ENCODE peak calls at places on chromosomes 16 and 17, in eight cellular contexts. L is CD8-positive, alpha-beta T cell; T is adrenal gland; N is PC-9; P is MM.1S; D is HCT116; M is breast epithelium; F is uterus. H is an unnamed sample.

GRCh38 chr16:55033225-55034156 is 102.8 kb downstream of the IRX5 start:
- DNase-seq in L (no peak), T (no peak), N (no peak), P (no peak), D (no peak), M (no peak), F (no peak), H (no peak)

GRCh38 chr16:86189934-86190333 is 291.0 kb downstream of the IRF8 start:
- DNase-seq in L (no peak), T (no peak), N (no peak), P (no peak), D (no peak), M (no peak), F (no peak), H (no peak)

GRCh38 chr17:63834431-63835166 is 7.1 kb upstream of the FTSJ3 start:
- DNase-seq in L (no peak), T (peak; percentile 85), N (peak; percentile 63), P (peak; percentile 83), D (peak; percentile 83), M (no peak), F (no peak), H (peak; percentile 74)

GRCh38 chr17:80822700-80823410 is 168.8 kb upstream of the CHMP6 start:
- DNase-seq in L (no peak), T (no peak), N (peak; percentile 42), P (peak; percentile 50), D (no peak), M (peak; percentile 35), F (peak; percentile 62), H (no peak)

GRCh38 chr16:49800441-49800840 is 55.5 kb downstream of the ZNF423 start:
- DNase-seq in L (no peak), T (no peak), N (no peak), P (no peak), D (no peak), M (no peak), F (no peak), H (no peak)

GRCh38 chr16:57916735-57917450 is 54.0 kb downstream of the CNGB1 start:
- DNase-seq in L (no peak), T (no peak), N (peak; percentile 97), P (no peak), D (no peak), M (no peak), F (no peak), H (no peak)

GRCh38 chr17:17839792-17840707 is 3.3 kb upstream of the SREBF1 start:
- DNase-seq in L (peak; percentile 71), T (peak; percentile 95), N (peak; percentile 93), P (peak; percentile 90), D (peak; percentile 69), M (peak; percentile 90), F (peak; percentile 89), H (peak; percentile 97)

GRCh38 chr17:10879110-10879509 is 41.2 kb upstream of the PIRT start:
- DNase-seq in L (no peak), T (no peak), N (no peak), P (no peak), D (no peak), M (no peak), F (no peak), H (peak; percentile 3)

GRCh38 chr17:80970044-80970761 is 21.4 kb upstream of the CHMP6 start:
- DNase-seq in L (peak; percentile 18), T (peak; percentile 46), N (no peak), P (peak; percentile 38), D (no peak), M (no peak), F (peak; percentile 65), H (no peak)

GRCh38 chr16:31267332-31268032 is 7.7 kb downstream of the ITGAM start:
- DNase-seq in L (no peak), T (no peak), N (peak; percentile 42), P (no peak), D (no peak), M (no peak), F (no peak), H (no peak)

GRCh38 chr16:23016372-23016771 is 132.9 kb downstream of the USP31 start:
- DNase-seq in L (no peak), T (no peak), N (no peak), P (no peak), D (no peak), M (no peak), F (no peak), H (peak; percentile 20)

GRCh38 chr16:48201515-48202201 is 42.4 kb upstream of the LONP2 start:
- DNase-seq in L (no peak), T (no peak), N (no peak), P (no peak), D (no peak), M (no peak), F (no peak), H (peak; percentile 38)

GRCh38 chr16:22278841-22279240 is 18.4 kb upstream of the POLR3E start:
- DNase-seq in L (no peak), T (no peak), N (no peak), P (no peak), D (no peak), M (no peak), F (no peak), H (no peak)

GRCh38 chr16:81424761-81425160 is 19.8 kb upstream of the CMIP start:
- DNase-seq in L (no peak), T (no peak), N (peak; percentile 53), P (peak; percentile 45), D (no peak), M (no peak), F (no peak), H (no peak)

GRCh38 chr17:48989100-48989499 is 8.1 kb upstream of the IGF2BP1 start:
- DNase-seq in L (no peak), T (no peak), N (no peak), P (no peak), D (no peak), M (no peak), F (no peak), H (no peak)

GRCh38 chr17:68909066-68909465 is 46.1 kb downstream of the ABCA8 start:
- DNase-seq in L (no peak), T (peak; percentile 73), N (peak; percentile 39), P (no peak), D (peak; percentile 80), M (no peak), F (peak; percentile 48), H (peak; percentile 22)

GRCh38 chr16:3022208-3022696 is 1.5 kb downstream of the HCFC1R1 start:
- DNase-seq in L (peak; percentile 76), T (peak; percentile 97), N (peak; percentile 89), P (no peak), D (peak; percentile 82), M (peak; percentile 92), F (peak; percentile 95), H (peak; percentile 90)

GRCh38 chr16:9469512-9469911 is 378.1 kb downstream of the HAPSTR1 start:
- DNase-seq in L (no peak), T (peak; percentile 9), N (no peak), P (no peak), D (no peak), M (no peak), F (no peak), H (no peak)

GRCh38 chr17:14815079-14815478 is 450.0 kb downstream of the PMP22 start:
- DNase-seq in L (no peak), T (no peak), N (no peak), P (no peak), D (no peak), M (no peak), F (no peak), H (no peak)

GRCh38 chr17:3603119-3603869 is 5.9 kb downstream of the TRPV1 start:
- DNase-seq in L (no peak), T (no peak), N (peak; percentile 88), P (no peak), D (no peak), M (no peak), F (no peak), H (no peak)

GRCh38 chr16:3173892-3174617 is 13.9 kb upstream of the OR1F1 start:
- DNase-seq in L (no peak), T (no peak), N (no peak), P (peak; percentile 87), D (no peak), M (no peak), F (no peak), H (no peak)

DNA sequence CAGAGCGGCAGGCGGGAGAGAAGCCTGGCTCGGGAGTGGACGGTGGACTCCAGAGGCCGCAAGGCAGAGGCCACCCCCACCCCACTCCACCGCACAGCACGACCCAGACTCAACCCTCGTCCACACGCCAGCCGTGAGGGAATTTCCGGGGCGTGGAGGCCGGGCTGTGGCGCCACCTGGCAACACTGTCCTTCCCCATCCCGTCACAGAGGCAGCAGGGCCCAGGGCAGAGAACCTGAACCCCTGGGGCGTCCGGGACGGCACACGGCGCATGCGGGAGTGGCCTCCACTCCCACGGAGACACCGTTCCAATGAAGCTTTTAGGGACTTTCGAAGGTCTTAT is 23.5 kb downstream of the GNPTG start:
- DNase-seq in L (no peak), T (no peak), N (no peak), P (no peak), D (no peak), M (no peak), F (no peak), H (no peak)
- H3K4me1 ChIP-seq in L (peaks cover 16% of the 10 kb centered on the region), T (peaks cover 22% of the 10 kb centered on the region), N (peaks cover 20% of the 10 kb centered on the region), P (no peaks in the 10 kb centered on the region), D (peaks cover 18% of the 10 kb centered on the region), M (peaks cover 6% of the 10 kb centered on the region), F (no peaks in the 10 kb centered on the region), H (no peaks in the 10 kb centered on the region)

GRCh38 chr16:75931970-75932369 is 205.7 kb upstream of the CPHXL start:
- DNase-seq in L (no peak), T (no peak), N (no peak), P (no peak), D (no peak), M (no peak), F (no peak), H (no peak)
- H3K27me3 ChIP-seq in L (no peaks in the 10 kb centered on the region), T (no peaks in the 10 kb centered on the region), N (no peaks in the 10 kb centered on the region), P (no peaks in the 10 kb centered on the region), D (peaks cover 2% of the 10 kb centered on the region), M (no peaks in the 10 kb centered on the region), F (no peaks in the 10 kb centered on the region), H (no peaks in the 10 kb centered on the region)

GRCh38 chr17:82615084-82616020 is 32.9 kb downstream of the WDR45B start:
- DNase-seq in L (no peak), T (no peak), N (no peak), P (no peak), D (no peak), M (no peak), F (no peak), H (no peak)

GRCh38 chr17:82613283-82614094 is 34.8 kb downstream of the WDR45B start:
- DNase-seq in L (no peak), T (no peak), N (no peak), P (no peak), D (no peak), M (no peak), F (no peak), H (no peak)

GRCh38 chr17:82611140-82612058 is 36.8 kb downstream of the WDR45B start:
- DNase-seq in L (no peak), T (no peak), N (no peak), P (no peak), D (no peak), M (no peak), F (peak; percentile 56), H (no peak)

GRCh38 chr17:82616021-82616703 is 32.1 kb downstream of the WDR45B start:
- DNase-seq in L (no peak), T (no peak), N (no peak), P (no peak), D (no peak), M (no peak), F (no peak), H (no peak)

GRCh38 chr17:82614095-82614631 is 34.1 kb downstream of the WDR45B start:
- DNase-seq in L (no peak), T (no peak), N (no peak), P (no peak), D (no peak), M (no peak), F (no peak), H (no peak)
- H3K27ac ChIP-seq in L (no peak overlapping the region), T (no peak overlapping the region), N (no peak overlapping the region), P (no peak overlapping the region), D (no peak overlapping the region), M (peak overlapping the region; percentile 36), F (no peak overlapping the region), H (no peak overlapping the region)

GRCh38 chr16:89380681-89381080 is 109.7 kb downstream of the ANKRD11 start:
- DNase-seq in L (no peak), T (no peak), N (no peak), P (no peak), D (no peak), M (no peak), F (no peak), H (no peak)
- H3K4me1 ChIP-seq in L (peaks cover 79% of the 10 kb centered on the region), T (peaks cover 55% of the 10 kb centered on the region), N (peaks cover 25% of the 10 kb centered on the region), P (no peaks in the 10 kb centered on the region), D (peaks cover 16% of the 10 kb centered on the region), M (peaks cover 20% of the 10 kb centered on the region), F (no peaks in the 10 kb centered on the region), H (peaks cover 6% of the 10 kb centered on the region)

H was measured in small intestine.